ENCODE peak calls at places on chromosomes 4 and X, in four cellular contexts. H, B, F and R are unnamed samples.

GRCh38 chr4:27638163-27638915 is 777.7 kb downstream of the STIM2 start:
- DNase-seq in H (no peak), B (no peak), F (no peak), R (no peak)

GRCh38 chr4:83964996-83965541 is 429.2 kb downstream of the GPAT3 start:
- DNase-seq in H (no peak), B (no peak), F (no peak), R (no peak)

GRCh38 chrX:51853251-51853650 is 40.2 kb upstream of the MAGED1 start:
- DNase-seq in H (no peak), B (no peak), F (no peak), R (no peak)

GRCh38 chr4:87975466-87975865 is at the start of gene SPP1:
- DNase-seq in H (no peak), B (peak), F (no peak), R (no peak)

GRCh38 chr4:99395595-99396364 is 39.4 kb downstream of the ADH7 start:
- DNase-seq in H (no peak), B (no peak), F (no peak), R (no peak)

GRCh38 chr4:56995525-56995924 is 16.8 kb downstream of the POLR2B start:
- DNase-seq in H (no peak), B (no peak), F (no peak), R (no peak)

GRCh38 chr4:137819964-137820383 is 287.7 kb upstream of the PCDH18 start:
- DNase-seq in H (peak), B (peak), F (peak), R (peak)

GRCh38 chr4:160969914-160970313 is 1193.9 kb downstream of the FSTL5 start:
- DNase-seq in H (no peak), B (no peak), F (no peak), R (no peak)

GRCh38 chr4:80171251-80171650 is 26.1 kb upstream of the PRDM8 start:
- DNase-seq in H (no peak), B (no peak), F (no peak), R (no peak)

GRCh38 chr4:10285028-10285427 is 168.4 kb upstream of the WDR1 start:
- DNase-seq in H (peak), B (no peak), F (no peak), R (no peak)

GRCh38 chrX:46573331-46573895 is at the start of gene CHST7:
- DNase-seq in H (no peak), B (no peak), F (no peak), R (no peak)

GRCh38 chrX:139691843-139692505 is 16.0 kb downstream of the MCF2 start:
- DNase-seq in H (no peak), B (no peak), F (no peak), R (no peak)

GRCh38 chr4:113757486-113757885 is 4.1 kb downstream of the CAMK2D start:
- DNase-seq in H (no peak), B (no peak), F (no peak), R (no peak)

GRCh38 chr4:113759696-113760093 is 1.8 kb downstream of the CAMK2D start:
- DNase-seq in H (no peak), B (no peak), F (no peak), R (no peak)

GRCh38 chr4:113760094-113760851 is 1.3 kb downstream of the CAMK2D start:
- DNase-seq in H (no peak), B (no peak), F (no peak), R (no peak)

GRCh38 chr4:113758361-113758760 is 3.2 kb downstream of the CAMK2D start:
- DNase-seq in H (no peak), B (no peak), F (no peak), R (no peak)

GRCh38 chr4:113756005-113756410 is 5.5 kb downstream of the CAMK2D start:
- DNase-seq in H (no peak), B (no peak), F (peak), R (no peak)
- TF ChIP-seq POLR2AphosphoS5 in H (no peak), B (no peak), F (no peak), R (no peak)

DNA sequence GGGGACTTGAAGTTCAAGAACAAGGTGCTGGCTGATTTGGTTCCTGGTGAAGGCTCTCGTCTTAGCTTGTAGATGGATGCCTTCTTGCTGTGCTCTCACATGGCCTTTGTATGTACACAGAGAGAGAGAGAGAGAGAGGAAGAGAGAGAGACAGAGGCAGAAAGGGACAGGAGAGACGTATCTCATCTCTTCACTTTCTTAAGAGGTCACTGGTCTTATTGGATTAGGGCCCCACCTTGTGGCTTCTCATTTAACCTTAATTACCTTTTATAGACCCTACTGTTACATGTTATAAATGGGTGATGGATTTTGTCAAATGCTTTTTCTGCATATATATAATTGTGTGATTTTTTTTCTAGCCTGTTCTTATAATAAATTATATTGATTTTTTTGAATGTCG is 1444.2 kb downstream of the ADGRL3 start:
- DNase-seq in H (no peak), B (no peak), F (no peak), R (no peak)
- TF ChIP-seq SPI1 in H (no peak), B (no peak), F (no peak), R (no peak)

DNA sequence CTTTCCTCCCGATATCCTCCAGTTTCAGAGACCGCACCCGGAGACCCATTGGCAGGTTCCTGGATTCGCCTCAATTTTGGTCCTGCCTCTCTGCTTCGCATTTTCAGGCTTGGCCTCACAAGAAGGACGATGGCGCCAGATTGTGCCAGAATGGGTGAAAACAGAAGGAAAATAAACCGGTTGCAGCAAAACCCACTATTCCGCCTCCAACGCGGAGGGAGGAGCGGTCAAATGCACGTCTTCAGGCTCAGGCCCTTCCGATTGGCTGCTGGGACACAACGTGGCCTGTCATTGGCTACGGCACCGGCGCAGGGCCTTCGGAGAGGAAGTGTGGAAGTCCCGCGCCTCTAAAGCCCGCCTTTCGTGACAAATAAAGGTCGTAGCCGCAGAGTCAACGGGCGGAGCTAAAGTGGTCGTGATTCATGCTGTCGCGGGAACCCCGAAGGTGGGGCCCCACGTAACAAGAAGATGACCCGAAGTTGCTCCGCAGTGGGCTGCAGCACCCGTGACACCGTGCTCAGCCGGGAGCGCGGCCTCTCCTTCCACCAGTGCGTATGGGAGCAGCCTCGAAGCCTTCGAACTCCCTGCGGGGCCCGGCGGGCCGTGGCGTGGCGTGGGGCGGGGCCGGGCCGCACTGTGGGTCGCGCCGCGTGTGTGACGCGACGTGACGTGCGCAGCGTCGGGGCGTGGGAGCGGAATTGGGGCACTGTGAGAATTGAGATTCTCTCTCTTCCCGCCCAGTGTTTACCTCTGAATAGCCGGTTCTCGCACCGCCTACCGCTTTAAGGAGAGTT is at the start of gene THAP9:
- DNase-seq in H (peak), B (peak), F (peak), R (peak)
- TF ChIP-seq POLR2AphosphoS5 in H (peak), B (peak), F (peak), R (peak)

DNA sequence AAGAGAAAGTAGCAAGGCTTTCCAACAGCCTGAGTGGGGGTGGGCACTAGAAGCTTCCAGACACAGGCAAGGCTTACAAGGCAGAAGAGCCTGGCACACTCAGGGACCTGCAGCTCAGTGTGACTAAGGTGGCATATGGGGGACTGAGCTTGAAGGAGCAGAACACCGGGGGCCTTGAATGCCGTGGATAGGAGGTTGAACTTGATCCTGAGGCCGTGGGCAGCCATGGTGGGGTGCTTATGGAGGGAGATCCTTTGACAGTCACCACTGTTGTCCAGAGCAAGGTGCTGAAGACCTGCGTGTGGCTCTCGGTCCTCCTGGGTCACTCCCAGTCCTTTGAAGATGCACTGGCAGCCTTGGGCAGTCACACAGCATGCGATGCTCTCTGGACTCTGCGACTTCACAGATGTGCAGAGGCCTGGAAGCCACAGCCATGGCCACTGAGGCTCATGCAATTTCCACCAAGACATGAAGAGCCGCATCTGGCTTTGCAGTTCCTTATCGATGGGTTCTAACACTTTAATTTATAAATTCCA is 18.3 kb downstream of the C4orf50 start:
- DNase-seq in H (no peak), B (no peak), F (no peak), R (no peak)
- TF ChIP-seq SPI1 in H (no peak), B (no peak), F (no peak), R (no peak)

GRCh38 chrX:136170109-136170800 is 22.9 kb downstream of the FHL1 start:
- DNase-seq in H (no peak), B (no peak), F (no peak), R (no peak)
- TF ChIP-seq POLR2AphosphoS5 in H (no peak), B (no peak), F (no peak), R (no peak)

DNA sequence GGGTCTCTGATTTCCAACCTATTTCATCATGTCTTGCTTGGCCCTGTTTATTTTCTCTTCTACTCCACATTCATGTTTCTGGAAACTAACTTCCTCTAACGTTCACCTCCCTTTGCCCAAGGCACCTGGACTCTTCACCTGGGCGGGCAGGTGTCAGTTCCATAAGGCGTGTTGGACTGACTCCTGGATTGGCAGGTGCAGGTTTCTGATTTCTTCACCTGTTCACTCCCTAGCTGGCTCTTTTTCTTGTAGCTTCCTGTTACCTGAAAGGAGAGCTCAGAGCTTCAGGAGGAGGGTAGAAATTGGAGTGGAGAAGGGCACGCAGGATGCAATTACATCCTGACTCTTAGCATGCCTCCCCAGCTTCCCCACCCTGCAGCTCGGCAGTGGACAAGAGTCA is 350.8 kb upstream of the KLF3 start:
- DNase-seq in H (no peak), B (no peak), F (no peak), R (no peak)
- TF ChIP-seq SPI1 in H (no peak), B (no peak), F (no peak), R (no peak)

GRCh38 chrX:22136711-22137110 is 104.6 kb downstream of the PHEX start:
- DNase-seq in H (no peak), B (no peak), F (no peak), R (no peak)

GRCh38 chrX:22135994-22136684 is 104.0 kb downstream of the PHEX start:
- DNase-seq in H (peak), B (peak), F (no peak), R (no peak)

GRCh38 chrX:22128961-22129360 is 96.8 kb downstream of the PHEX start:
- DNase-seq in H (no peak), B (no peak), F (no peak), R (no peak)

GRCh38 chrX:22135171-22135711 is 103.1 kb downstream of the PHEX start:
- DNase-seq in H (no peak), B (no peak), F (no peak), R (no peak)

GRCh38 chrX:22134681-22135080 is 102.6 kb downstream of the PHEX start:
- DNase-seq in H (no peak), B (no peak), F (no peak), R (no peak)
- TF ChIP-seq POLR2AphosphoS5 in H (no peak), B (no peak), F (no peak), R (no peak)